ENCODE peak calls at places on chromosomes 13 and 19, in eight cellular contexts. H is mucosa of descending colon, C is mesothelial cell of epicardium, J is colonic mucosa, L is IMR-90, F is GM12865, Y is type B pancreatic cell, W is AG09309. I is an unnamed sample.

GRCh38 chr13:47298506-47298905 is 401.7 kb upstream of the HTR2A start:
- DNase-seq in H (no peak), C (no peak), J (no peak), L (peak; percentile 4), F (no peak), Y (no peak), W (no peak), I (no peak)

GRCh38 chr13:79501538-79502232 is 20.7 kb downstream of the NDFIP2 start:
- DNase-seq in H (no peak), C (no peak), J (no peak), L (peak; percentile 40), F (no peak), Y (no peak), W (no peak), I (no peak)

GRCh38 chr19:50968709-50969412 is 530 bp downstream of the KLK6 start:
- DNase-seq in H (no peak), C (no peak), J (no peak), L (no peak), F (no peak), Y (no peak), W (no peak), I (no peak)

GRCh38 chr13:76764429-76764828 is 121.8 kb downstream of the KCTD12 start:
- DNase-seq in H (no peak), C (no peak), J (peak; percentile 36), L (peak; percentile 10), F (no peak), Y (no peak), W (no peak), I (peak; percentile 86)

GRCh38 chr19:19275166-19275565 is 2.1 kb upstream of the TM6SF2 start:
- DNase-seq in H (no peak), C (no peak), J (no peak), L (no peak), F (no peak), Y (no peak), W (no peak), I (no peak)

GRCh38 chr13:24631922-24632321 is 48.3 kb upstream of the ATP12A start:
- DNase-seq in H (no peak), C (no peak), J (no peak), L (no peak), F (no peak), Y (no peak), W (no peak), I (no peak)

GRCh38 chr13:93413972-93414717 is 187.5 kb downstream of the GPC6 start:
- DNase-seq in H (no peak), C (no peak), J (no peak), L (peak; percentile 55), F (no peak), Y (no peak), W (no peak), I (no peak)

GRCh38 chr19:37361994-37362393 is 8.9 kb upstream of the ZNF527 start:
- DNase-seq in H (no peak), C (no peak), J (no peak), L (peak; percentile 67), F (no peak), Y (no peak), W (no peak), I (no peak)

GRCh38 chr19:29506619-29506911 is 19.2 kb upstream of the VSTM2B start:
- DNase-seq in H (peak; percentile 1), C (no peak), J (no peak), L (no peak), F (no peak), Y (no peak), W (no peak), I (no peak)

GRCh38 chr19:29509456-29509855 is 16.3 kb upstream of the VSTM2B start:
- DNase-seq in H (no peak), C (no peak), J (no peak), L (no peak), F (no peak), Y (no peak), W (no peak), I (no peak)

GRCh38 chr19:29505034-29505824 is 20.6 kb upstream of the VSTM2B start:
- DNase-seq in H (peak; percentile 18), C (no peak), J (no peak), L (no peak), F (no peak), Y (no peak), W (no peak), I (no peak)

GRCh38 chr19:29508181-29508580 is 17.6 kb upstream of the VSTM2B start:
- DNase-seq in H (no peak), C (no peak), J (no peak), L (no peak), F (no peak), Y (no peak), W (no peak), I (no peak)

DNA sequence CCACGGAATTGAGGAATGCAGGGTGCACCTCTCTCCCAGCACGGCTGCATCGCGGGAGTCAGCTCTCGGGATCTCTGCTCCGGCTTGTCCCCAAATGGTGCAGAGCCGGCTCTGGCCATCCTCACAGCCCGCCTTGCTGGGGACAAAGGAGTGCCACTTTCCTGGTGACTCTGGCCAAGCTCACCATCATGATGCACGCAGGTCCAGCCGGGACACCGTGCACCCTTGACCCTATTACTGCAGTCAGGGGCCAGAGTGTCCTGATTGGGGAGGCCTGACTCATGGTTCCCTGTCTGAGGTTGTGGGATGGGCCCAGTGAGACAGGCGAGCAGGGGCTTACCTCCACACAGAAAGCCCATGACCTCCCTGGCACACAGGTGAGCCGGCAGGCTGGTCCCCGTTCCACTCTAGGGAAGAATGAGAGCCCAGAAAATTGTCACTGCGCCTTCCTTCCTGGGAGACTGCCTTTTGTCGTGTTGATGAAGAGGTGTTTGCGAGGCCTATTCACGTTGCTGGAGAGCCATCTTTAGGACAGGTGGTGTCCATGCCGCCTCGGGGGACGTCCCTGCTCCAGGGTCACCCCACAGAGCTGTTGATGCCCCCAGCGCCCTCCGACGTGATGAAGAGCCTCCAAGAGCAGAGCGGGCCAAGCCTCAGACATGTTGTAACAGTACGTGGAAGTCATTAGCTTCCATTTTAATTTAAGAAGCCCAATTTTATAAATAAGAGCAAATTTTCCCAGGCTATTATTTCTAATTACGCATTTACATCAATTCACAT is 18.5 kb upstream of the VSTM2B start:
- DNase-seq in H (peak; percentile 7), C (no peak), J (no peak), L (no peak), F (no peak), Y (no peak), W (no peak), I (no peak)
- TF ChIP-seq CTCF in H (no peak), C (no peak), J (no peak), L (no peak), F (no peak), Y (no peak), W (no peak), I (no peak)

GRCh38 chr19:29771708-29772415 is 39.9 kb upstream of the CCNE1 start:
- DNase-seq in H (peak; percentile 56), C (peak; percentile 68), J (peak; percentile 33), L (peak; percentile 37), F (peak; percentile 49), Y (no peak), W (peak; percentile 1), I (no peak)
- TF ChIP-seq CTCF in H (peak; percentile 18), C (peak; percentile 70), J (peak; percentile 54), L (peak; percentile 70), F (peak; percentile 60), Y (peak; percentile 84), W (peak; percentile 91), I (peak; percentile 76)

GRCh38 chr19:48287748-48288147 is 17.9 kb downstream of the ZNF114 start:
- DNase-seq in H (no peak), C (no peak), J (no peak), L (no peak), F (no peak), Y (no peak), W (no peak), I (no peak)

GRCh38 chr19:48292798-48293197 is 22.9 kb downstream of the ZNF114 start:
- DNase-seq in H (no peak), C (no peak), J (no peak), L (peak; percentile 93), F (no peak), Y (no peak), W (no peak), I (no peak)

GRCh38 chr19:48290923-48291700 is 21.2 kb downstream of the ZNF114 start:
- DNase-seq in H (peak; percentile 80), C (peak; percentile 92), J (peak; percentile 78), L (peak; percentile 81), F (peak; percentile 58), Y (peak; percentile 89), W (no peak), I (peak; percentile 83)

GRCh38 chr19:48295458-48295857 is 25.6 kb downstream of the ZNF114 start:
- DNase-seq in H (no peak), C (no peak), J (no peak), L (no peak), F (no peak), Y (no peak), W (no peak), I (no peak)

GRCh38 chr19:48290341-48290922 is 20.6 kb downstream of the ZNF114 start:
- DNase-seq in H (no peak), C (no peak), J (no peak), L (peak; percentile 57), F (no peak), Y (no peak), W (no peak), I (no peak)
- TF ChIP-seq CTCF in H (no peak), C (no peak), J (no peak), L (peak; percentile 28), F (no peak), Y (peak; percentile 50), W (no peak), I (no peak)

GRCh38 chr13:44465318-44465717 is 91.7 kb downstream of the SERP2 start:
- DNase-seq in H (no peak), C (no peak), J (no peak), L (peak; percentile 55), F (no peak), Y (no peak), W (no peak), I (no peak)

GRCh38 chr13:44474122-44474910 is 100.7 kb downstream of the SERP2 start:
- DNase-seq in H (no peak), C (no peak), J (no peak), L (peak; percentile 17), F (no peak), Y (no peak), W (no peak), I (no peak)

GRCh38 chr13:44471686-44472085 is 98.1 kb downstream of the SERP2 start:
- DNase-seq in H (no peak), C (no peak), J (no peak), L (peak; percentile 58), F (no peak), Y (no peak), W (peak; percentile 16), I (no peak)

DNA sequence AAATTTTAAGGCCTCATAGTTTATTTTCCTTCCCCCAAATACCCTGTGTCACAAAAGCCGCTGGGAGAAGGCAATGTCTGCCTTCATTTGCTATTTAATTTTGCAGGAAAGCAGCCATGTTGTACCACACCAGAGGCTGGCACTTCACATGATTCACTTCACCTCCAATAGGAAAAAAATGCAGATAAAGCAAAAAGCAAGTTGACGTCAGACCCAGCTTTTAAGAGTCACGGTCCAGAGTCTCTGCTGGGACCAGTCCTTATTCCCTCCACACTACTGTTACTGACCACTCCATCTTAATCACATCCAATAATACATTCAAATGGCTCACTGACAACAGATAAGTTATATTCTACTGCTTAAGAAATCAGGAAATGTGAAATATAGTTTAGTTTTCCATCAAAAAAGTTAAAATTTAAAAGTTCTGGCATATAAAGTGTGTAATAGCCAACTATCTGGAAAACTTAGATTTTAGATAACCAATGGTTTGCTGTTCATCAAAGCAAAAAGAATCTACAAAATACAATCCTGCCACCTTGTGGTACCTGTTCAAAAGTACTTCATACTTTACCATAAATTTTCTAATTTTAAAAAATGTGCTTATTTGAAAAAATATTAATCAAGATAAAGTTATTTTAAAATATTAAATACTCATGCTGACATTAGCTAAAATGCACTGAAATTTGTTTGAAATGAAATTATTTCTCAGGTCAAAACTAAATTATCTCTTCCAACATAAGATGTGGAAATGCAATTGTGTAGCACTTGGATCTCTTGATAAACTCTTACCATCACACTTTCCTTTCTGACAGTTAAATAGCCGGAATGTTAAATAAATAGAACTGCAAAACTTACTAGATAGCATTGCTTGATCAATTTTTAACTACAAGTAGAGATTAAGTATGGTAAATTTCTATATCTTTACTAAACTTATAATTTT is 97.3 kb downstream of the SERP2 start:
- DNase-seq in H (no peak), C (no peak), J (no peak), L (peak; percentile 40), F (peak; percentile 40), Y (no peak), W (no peak), I (no peak)
- TF ChIP-seq CTCF in H (no peak), C (peak; percentile 80), J (peak; percentile 40), L (peak; percentile 56), F (peak; percentile 31), Y (peak; percentile 83), W (peak; percentile 37), I (no peak)